ENCODE peak calls at places on chromosomes 4 and X, in ten cellular contexts. E is SW480, Z is AML-193, I is germinal center, S is amygdala, N is HepG2, G is omental fat pad, Y is upper lobe of right lung, L is AG20443, K is GM20000. Q is an unnamed sample.

GRCh38 chrX:31201503-31201902 is 129.7 kb upstream of the FTHL17 start:
- DNase-seq in S (no peak), K (no peak), Z (no peak), Y (no peak), N (no peak), I (no peak), E (no peak), G (no peak), L (no peak), Q (no peak)

GRCh38 chr4:188864741-188865140 is 725.5 kb downstream of the TRIML1 start:
- DNase-seq in E (peak), S (no peak), G (no peak), I (no peak), N (no peak), K (no peak), Z (no peak), Y (no peak), L (no peak), Q (no peak)

GRCh38 chrX:91122141-91122540 is 312.5 kb upstream of the PABPC5 start:
- DNase-seq in S (no peak), N (no peak), E (no peak), I (no peak), K (no peak), L (no peak), Y (no peak), G (no peak), Z (no peak), Q (no peak)

GRCh38 chr4:41640905-41641304 is 102.9 kb downstream of the LIMCH1 start:
- DNase-seq in N (no peak), Y (no peak), S (no peak), G (no peak), L (no peak), E (no peak), Z (no peak), I (no peak), K (no peak), Q (no peak)

GRCh38 chr4:151256134-151256533 is 20.8 kb upstream of the PRSS48 start:
- DNase-seq in L (no peak), S (no peak), Y (no peak), N (peak), K (no peak), G (no peak), Z (no peak), E (no peak), I (no peak), Q (no peak)

GRCh38 chr4:818106-818921 is 7.6 kb downstream of the CPLX1 start:
- DNase-seq in S (no peak), I (no peak), E (no peak), Y (peak), Z (no peak), L (no peak), K (no peak), N (no peak), G (no peak), Q (no peak)

GRCh38 chrX:38426785-38427184 is 74.4 kb downstream of the OTC start:
- DNase-seq in L (no peak), E (no peak), K (no peak), Y (no peak), G (no peak), I (no peak), Z (no peak), N (no peak), S (no peak), Q (no peak)

GRCh38 chr4:16582526-16582925 is 315.9 kb downstream of the LDB2 start:
- DNase-seq in Y (no peak), S (no peak), Z (no peak), K (no peak), I (no peak), N (no peak), G (no peak), L (no peak), E (no peak), Q (no peak)

GRCh38 chr4:181618896-181619295 is 624.3 kb upstream of the TENM3 start:
- DNase-seq in N (no peak), I (no peak), Y (no peak), E (no peak), S (no peak), K (no peak), G (no peak), Z (no peak), L (no peak), Q (no peak)

GRCh38 chrX:129622757-129623301 is 31.9 kb downstream of the APLN start:
- DNase-seq in E (no peak), G (no peak), L (no peak), Z (no peak), Y (no peak), K (no peak), I (no peak), S (no peak), N (no peak), Q (no peak)

GRCh38 chr4:73309211-73309610 is 50.6 kb upstream of the ANKRD17 start:
- DNase-seq in K (no peak), E (no peak), L (no peak), I (no peak), N (no peak), Y (no peak), S (no peak), G (no peak), Z (no peak), Q (no peak)

GRCh38 chr4:16029329-16029728 is 54.5 kb downstream of the PROM1 start:
- DNase-seq in S (no peak), I (no peak), E (no peak), N (peak), Z (no peak), Y (no peak), G (no peak), K (no peak), L (peak), Q (no peak)

GRCh38 chr4:185881427-185881826 is 69.4 kb upstream of the SORBS2 start:
- DNase-seq in S (no peak), E (no peak), I (no peak), N (no peak), Z (no peak), Y (no peak), G (no peak), K (no peak), L (peak), Q (no peak)

GRCh38 chr4:13705521-13706035 is 78.1 kb upstream of the BOD1L1 start:
- DNase-seq in E (peak), Z (no peak), I (no peak), Y (peak), S (no peak), N (no peak), K (no peak), L (no peak), G (no peak), Q (no peak)

GRCh38 chrX:47637546-47638195 is 7.9 kb upstream of the CFP start:
- DNase-seq in E (no peak), I (peak), L (no peak), S (peak), K (peak), Y (peak), Z (peak), G (no peak), N (no peak), Q (peak)

GRCh38 chr4:149885896-149886295 is 70.3 kb upstream of the IQCM start:
- DNase-seq in N (no peak), E (no peak), I (no peak), K (no peak), S (no peak), Y (no peak), L (peak), G (no peak), Z (no peak), Q (no peak)

GRCh38 chr4:61204353-61204752 is 4.2 kb downstream of the ADGRL3 start:
- DNase-seq in I (no peak), S (no peak), Y (no peak), E (peak), Z (no peak), N (peak), L (peak), G (no peak), K (no peak), Q (no peak)

GRCh38 chr4:184322328-184323025 is 104.8 kb upstream of the ENPP6 start:
- DNase-seq in E (peak), G (no peak), K (no peak), S (no peak), L (no peak), Y (no peak), N (no peak), I (no peak), Z (no peak), Q (no peak)

GRCh38 chr4:46508216-46508615 is 118.3 kb upstream of the GABRA2 start:
- DNase-seq in N (no peak), G (no peak), S (no peak), E (no peak), I (no peak), L (no peak), Y (no peak), K (no peak), Z (no peak), Q (no peak)

GRCh38 chrX:5708209-5708608 is 520.5 kb downstream of the NLGN4X start:
- DNase-seq in L (peak), N (no peak), Z (no peak), S (no peak), G (no peak), K (no peak), I (no peak), Y (no peak), E (no peak), Q (no peak)

GRCh38 chr4:60814549-60814948 is 385.6 kb upstream of the ADGRL3 start:
- DNase-seq in K (no peak), Y (no peak), S (no peak), I (no peak), G (no peak), N (no peak), L (no peak), E (no peak), Z (no peak), Q (no peak)

GRCh38 chrX:96407043-96407442 is 277.6 kb upstream of the DIAPH2 start:
- DNase-seq in Z (no peak), I (no peak), L (peak), Y (no peak), G (no peak), E (no peak), S (no peak), N (peak), K (no peak), Q (no peak)

GRCh38 chr4:2786152-2786671 is 6.7 kb upstream of the SH3BP2 start:
- DNase-seq in Z (no peak), L (no peak), Y (no peak), S (no peak), G (no peak), K (peak), I (no peak), E (no peak), N (no peak), Q (no peak)